ENCODE peak calls at places on chromosomes 16 and 17, in five cellular contexts. F is IMR-90, Q is neuronal stem cell, I is trophoblast cell, E is H1. Y is an unnamed sample.

GRCh38 chr17:2710804-2711607 is 558 bp downstream of the CLUH start:
- DNase-seq in F (no peak), Q (no peak), I (peak), E (no peak), Y (peak)

GRCh38 chr17:32485261-32485955 is 1.4 kb upstream of the CDK5R1 start:
- DNase-seq in F (no peak), Q (no peak), I (no peak), E (no peak), Y (no peak)

GRCh38 chr16:31421587-31421986 is 6.6 kb downstream of the COX6A2 start:
- DNase-seq in F (no peak), Q (no peak), I (no peak), E (no peak), Y (no peak)

GRCh38 chr17:55705847-55706246 is 16.8 kb downstream of the TMEM100 start:
- DNase-seq in F (no peak), Q (no peak), I (no peak), E (no peak), Y (peak)

GRCh38 chr16:28984091-28984490 is 761 bp upstream of the LAT start:
- DNase-seq in F (no peak), Q (no peak), I (no peak), E (no peak), Y (no peak)

GRCh38 chr17:66373944-66374817 is 71.8 kb downstream of the PRKCA start:
- DNase-seq in F (no peak), Q (no peak), I (no peak), E (no peak), Y (peak)

GRCh38 chr17:27396045-27396444 is 60.2 kb upstream of the KSR1 start:
- DNase-seq in F (no peak), Q (no peak), I (no peak), E (no peak), Y (no peak)

GRCh38 chr17:53724726-53725125 is 98.0 kb upstream of the KIF2B start:
- DNase-seq in F (no peak), Q (no peak), I (no peak), E (no peak), Y (no peak)

GRCh38 chr16:11635127-11635652 is 33.1 kb upstream of the SNN start:
- DNase-seq in F (no peak), Q (no peak), I (peak), E (no peak), Y (no peak)

GRCh38 chr17:16939606-16940115 is 32.3 kb downstream of the TNFRSF13B start:
- DNase-seq in F (no peak), Q (no peak), I (no peak), E (no peak), Y (no peak)

GRCh38 chr16:11142261-11142630 is 113.8 kb downstream of the SOCS1 start:
- DNase-seq in F (no peak), Q (no peak), I (no peak), E (no peak), Y (no peak)

GRCh38 chr17:21194688-21195087 is 19.3 kb downstream of the TMEM11 start:
- DNase-seq in F (peak), Q (no peak), I (peak), E (no peak), Y (no peak)

GRCh38 chr16:68416057-68417046 is 32.0 kb downstream of the SMPD3 start:
- DNase-seq in F (no peak), Q (no peak), I (no peak), E (no peak), Y (no peak)

DNA sequence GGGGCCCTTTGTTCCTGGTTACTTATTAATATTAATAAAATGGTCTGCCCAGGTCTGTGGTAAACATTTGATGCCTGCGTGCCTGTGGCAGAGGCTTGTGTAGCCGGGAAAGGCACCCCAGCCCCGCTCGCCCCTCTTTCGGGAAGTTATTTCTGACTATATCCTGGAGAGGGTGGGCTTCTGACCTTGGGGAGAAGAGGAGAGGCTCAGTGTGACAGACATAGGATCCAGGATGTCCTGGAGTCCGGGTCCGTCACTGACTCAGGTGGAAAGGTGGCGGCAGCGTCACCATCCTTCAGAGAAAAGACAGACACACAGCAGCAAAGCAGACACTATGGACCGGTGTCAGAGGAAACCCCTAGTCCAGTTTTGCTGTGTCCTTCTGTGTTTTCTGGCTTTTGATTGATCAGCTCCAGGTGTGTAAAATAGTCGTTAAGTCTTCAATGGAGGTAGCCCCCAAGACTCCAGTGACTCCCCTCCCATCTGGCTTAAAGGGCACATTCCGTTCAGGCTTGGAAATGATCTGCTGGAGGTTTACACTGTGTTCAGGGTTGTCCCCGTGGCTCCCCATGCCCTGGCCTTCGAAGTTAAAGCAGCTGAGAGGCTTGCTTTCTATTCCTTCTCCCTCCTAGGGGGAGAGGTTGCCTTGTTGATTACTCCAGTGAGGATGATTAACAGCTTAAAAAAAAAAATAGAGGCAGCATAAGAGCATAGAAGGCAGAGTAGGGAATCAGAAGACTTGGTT is 81.6 kb downstream of the CCDC182 start:
- DNase-seq in F (no peak), Q (no peak), I (no peak), E (no peak), Y (peak)
- H3K4me3 ChIP-seq in F (no peak), Q (no peak), I (no peak), E (no peak), Y (no peak)

GRCh38 chr17:18156171-18156975 is 27.3 kb upstream of the ALKBH5 start:
- DNase-seq in F (no peak), Q (no peak), I (no peak), E (no peak), Y (no peak)
- H2AFZ ChIP-seq in F (peak), Q (no peak), I (no peak), E (no peak), Y (no peak)

GRCh38 chr17:81927653-81928496 is at the start of gene MAFG:
- DNase-seq in F (peak), Q (peak), I (peak), E (peak), Y (peak)
- H3K23ac ChIP-seq in F (peak), Q (peak), I (no peak), E (peak), Y (peak)

DNA sequence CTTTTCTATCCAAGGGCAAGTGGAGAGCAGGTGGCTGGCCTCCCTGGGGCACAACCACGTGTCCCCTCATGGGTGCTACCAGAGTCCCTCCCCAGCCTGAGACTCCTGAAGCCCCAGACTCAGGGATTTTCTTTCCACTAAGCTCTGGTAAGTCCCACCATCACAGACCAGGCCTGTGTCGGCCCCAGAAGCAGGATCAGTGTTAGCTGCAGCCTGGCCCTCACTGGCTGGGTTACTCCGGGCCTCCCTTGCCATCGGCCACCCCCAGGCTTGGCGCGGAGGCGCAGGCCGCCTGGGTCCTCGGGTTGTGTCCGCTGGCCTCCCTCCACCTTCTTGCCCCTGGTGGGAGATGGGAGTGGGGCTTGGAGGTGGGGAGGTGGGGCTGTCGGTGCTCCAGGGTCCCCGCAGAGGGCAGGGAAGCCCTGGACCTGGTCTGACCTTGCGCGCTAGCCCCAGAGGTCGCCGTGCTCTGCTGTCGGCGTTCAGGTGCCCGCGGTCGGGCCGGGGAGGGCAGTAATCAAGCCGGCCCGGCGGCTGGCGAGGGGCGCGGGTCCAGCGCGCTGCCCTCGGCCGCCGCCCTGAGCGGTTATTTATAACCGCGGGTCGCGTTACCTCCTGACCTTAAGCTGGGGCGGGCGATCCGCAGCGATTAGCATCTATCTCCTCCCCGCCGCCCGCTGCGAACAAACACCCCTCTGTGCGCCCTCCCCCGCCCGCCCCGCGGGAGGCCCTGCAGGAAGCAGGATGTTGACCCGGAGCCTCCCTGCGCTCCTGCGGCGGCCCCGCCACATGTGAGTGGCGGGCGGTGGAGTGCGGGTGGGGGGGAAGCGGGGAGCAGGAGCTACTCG is 78.1 kb upstream of the TOB1 start:
- DNase-seq in F (peak), Q (no peak), I (no peak), E (no peak), Y (peak)
- H3K4me3 ChIP-seq in F (peak), Q (peak), I (peak), E (peak), Y (peak)

DNA sequence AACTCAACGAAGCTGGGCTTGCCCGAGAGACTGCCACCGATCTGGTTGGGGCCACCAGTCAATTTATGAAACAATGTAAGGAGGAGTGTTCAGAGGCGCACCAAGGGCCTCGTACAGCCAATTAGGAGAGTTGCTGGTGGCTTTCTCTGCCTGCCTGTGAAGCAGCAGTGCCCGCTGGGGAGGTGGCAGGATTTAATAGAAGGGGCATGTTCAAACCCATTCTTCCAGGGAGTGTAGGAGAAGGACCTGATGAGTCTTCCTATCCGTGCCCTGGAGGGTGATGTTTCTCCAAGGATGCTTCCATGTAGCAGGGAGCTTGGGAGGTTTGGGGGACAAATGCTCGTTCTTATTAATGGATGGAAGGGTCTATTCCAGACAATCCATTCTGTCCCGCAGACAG is 178.4 kb downstream of the CCDC182 start:
- DNase-seq in F (no peak), Q (no peak), I (no peak), E (no peak), Y (no peak)
- H2AFZ ChIP-seq in F (no peak), Q (no peak), I (no peak), E (no peak), Y (no peak)

DNA sequence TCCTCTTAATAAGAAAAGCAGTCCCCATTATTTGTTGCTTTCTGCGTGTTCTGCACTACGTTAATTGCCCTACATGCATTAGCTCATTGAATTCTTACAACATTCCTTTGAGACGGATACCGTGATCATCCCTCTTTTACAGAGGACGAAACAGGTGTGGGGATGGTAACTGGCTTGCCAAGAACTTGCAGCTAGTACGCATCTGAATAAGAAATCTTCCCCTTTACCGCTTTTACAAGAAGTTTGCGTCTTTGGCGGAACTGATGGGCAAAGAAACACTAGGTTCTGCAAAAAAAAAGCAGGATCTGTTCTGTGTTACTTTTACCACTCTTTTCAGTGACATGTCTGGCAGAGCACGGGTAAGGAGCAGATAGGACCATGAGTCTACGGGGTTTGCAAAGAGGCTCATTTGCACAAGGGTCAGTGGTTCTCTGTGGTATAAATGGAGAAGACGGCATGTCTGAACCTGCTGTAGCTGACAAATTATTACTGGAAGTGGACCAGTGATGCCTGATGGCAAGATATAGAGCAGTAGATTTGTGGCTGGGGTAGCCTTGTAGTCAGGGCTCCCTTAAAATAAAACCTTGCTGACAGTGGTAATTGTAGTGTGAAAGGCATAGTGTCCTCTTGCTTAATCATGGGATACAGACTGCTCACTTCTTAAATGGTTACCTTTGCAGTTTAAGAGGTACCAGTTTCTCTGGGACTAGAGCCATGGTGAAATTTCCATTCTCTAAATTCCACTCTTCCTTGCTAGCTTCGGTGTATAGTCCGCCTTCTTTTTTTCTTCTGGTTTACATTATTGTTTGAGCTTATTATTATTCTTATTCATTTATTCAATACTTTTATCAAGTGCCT is 1.4 kb downstream of the CCP110 start:
- DNase-seq in F (peak), Q (peak), I (peak), E (no peak), Y (peak)
- H3K23ac ChIP-seq in F (peak), Q (no peak), I (no peak), E (no peak), Y (no peak)

GRCh38 chr17:61862105-61862574 is 1.2 kb downstream of the BRIP1 start:
- DNase-seq in F (peak), Q (no peak), I (peak), E (no peak), Y (peak)
- H3K4me3 ChIP-seq in F (peak), Q (no peak), I (no peak), E (peak), Y (peak)

GRCh38 chr16:48500981-48501380 is 109.0 kb downstream of the N4BP1 start:
- DNase-seq in F (no peak), Q (no peak), I (no peak), E (no peak), Y (no peak)

GRCh38 chr16:48504216-48504615 is 105.8 kb downstream of the N4BP1 start:
- DNase-seq in F (no peak), Q (no peak), I (no peak), E (no peak), Y (no peak)

GRCh38 chr16:48505705-48506104 is 104.3 kb downstream of the N4BP1 start:
- DNase-seq in F (no peak), Q (no peak), I (no peak), E (no peak), Y (no peak)

GRCh38 chr16:48501516-48502377 is 108.2 kb downstream of the N4BP1 start:
- DNase-seq in F (no peak), Q (no peak), I (no peak), E (no peak), Y (no peak)

DNA sequence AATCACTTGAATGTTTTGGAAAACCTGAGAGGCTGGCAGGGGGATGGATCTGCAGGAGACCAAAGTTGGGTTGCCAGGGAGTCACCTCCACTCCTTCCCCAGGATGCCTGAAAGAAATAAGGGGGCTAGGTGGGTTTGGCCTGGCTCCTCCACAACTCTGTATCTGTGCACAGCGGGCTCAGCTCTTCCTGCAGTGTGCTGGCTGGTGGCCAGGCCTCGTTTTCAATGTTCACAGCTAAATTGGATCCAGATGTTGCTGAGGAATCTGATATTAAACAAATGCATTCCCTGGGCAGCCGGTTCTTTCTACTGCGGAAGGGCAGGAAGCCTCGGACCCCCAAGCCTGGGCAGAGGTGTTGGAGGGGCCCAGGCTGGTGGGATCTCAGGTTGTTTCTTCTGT is 106.2 kb downstream of the N4BP1 start:
- DNase-seq in F (peak), Q (no peak), I (no peak), E (no peak), Y (no peak)
- H2AFZ ChIP-seq in F (peak), Q (no peak), I (no peak), E (no peak), Y (no peak)

GRCh38 chr17:82647593-82648164 is 565 bp downstream of the WDR45B start:
- DNase-seq in F (no peak), Q (peak), I (peak), E (no peak), Y (peak)
- H3K23ac ChIP-seq in F (peak), Q (peak), I (no peak), E (no peak), Y (peak)

GRCh38 chr17:48566717-48567116 is 11.4 kb downstream of the HOXB4 start:
- DNase-seq in F (no peak), Q (no peak), I (no peak), E (no peak), Y (no peak)

GRCh38 chr17:48563867-48564199 is 14.3 kb downstream of the HOXB4 start:
- DNase-seq in F (no peak), Q (no peak), I (no peak), E (no peak), Y (no peak)

GRCh38 chr17:48564200-48565023 is 13.7 kb downstream of the HOXB4 start:
- DNase-seq in F (no peak), Q (no peak), I (no peak), E (no peak), Y (peak)

GRCh38 chr17:48563385-48563838 is 14.7 kb downstream of the HOXB4 start:
- DNase-seq in F (peak), Q (no peak), I (no peak), E (no peak), Y (peak)

GRCh38 chr17:48565024-48565558 is 13.1 kb downstream of the HOXB4 start:
- DNase-seq in F (no peak), Q (no peak), I (no peak), E (no peak), Y (peak)
- H3K4me3 ChIP-seq in F (peak), Q (no peak), I (no peak), E (no peak), Y (peak)